ENCODE peak calls at places on chromosomes 4 and X, in five cellular contexts. R is naive thymus-derived CD4-positive, alpha-beta T cell; S is NCI-H510A treated with DMSO at 0.1 percent for 48 hours; Z is Right ventricle myocardium superior; Y is fibroblast of mammary gland. X is an unnamed sample.

GRCh38 chr4:16532240-16532990 is 306.1 kb upstream of the TAPT1 start:
- DNase-seq in R (no peak), S (no peak), Z (no peak), Y (peak), X (no peak)

GRCh38 chr4:170741856-170742255 is 652.1 kb upstream of the AADAT start:
- DNase-seq in Y (peak), Z (no peak), S (no peak), R (no peak), X (no peak)

GRCh38 chrX:87890437-87890836 is 372.8 kb downstream of the KLHL4 start:
- DNase-seq in Y (no peak), S (no peak), Z (no peak), R (no peak), X (no peak)

GRCh38 chr4:151946718-151947117 is 185.9 kb upstream of the GATB start:
- DNase-seq in S (no peak), R (no peak), Y (no peak), Z (no peak), X (no peak)

GRCh38 chrX:100090931-100091330 is 319.1 kb downstream of the PCDH19 start:
- DNase-seq in Y (peak), R (no peak), Z (no peak), S (no peak), X (no peak)

GRCh38 chr4:39452153-39452859 is 6.4 kb downstream of the RPL9 start:
- DNase-seq in R (no peak), Y (no peak), Z (no peak), S (no peak), X (no peak)

GRCh38 chr4:2441393-2442174 is 22.8 kb downstream of the CFAP99 start:
- DNase-seq in Z (peak), R (peak), Y (peak), S (peak), X (peak)

GRCh38 chrX:22800360-22800759 is 199.4 kb upstream of the DDX53 start:
- DNase-seq in S (no peak), Z (no peak), R (no peak), Y (peak), X (no peak)

GRCh38 chr4:112141366-112142138 is 3.7 kb upstream of the FAM241A start:
- DNase-seq in S (no peak), Y (no peak), Z (no peak), R (no peak), X (no peak)

GRCh38 chr4:48129307-48130014 is 4.6 kb downstream of the TXK start:
- DNase-seq in Y (no peak), S (no peak), R (peak), Z (peak), X (no peak)

GRCh38 chr4:140277576-140277975 is 95.9 kb upstream of the SCOC start:
- DNase-seq in Y (no peak), Z (no peak), S (no peak), R (no peak), X (no peak)

GRCh38 chr4:992297-993110 is 700 bp downstream of the SLC26A1 start:
- DNase-seq in Y (no peak), R (no peak), Z (no peak), S (no peak), X (no peak)

GRCh38 chr4:73257995-73258667 is 467 bp downstream of the ANKRD17 start:
- DNase-seq in R (no peak), Z (no peak), Y (peak), S (peak), X (no peak)

GRCh38 chr4:18733956-18734872 is 712.7 kb upstream of the LCORL start:
- DNase-seq in R (no peak), S (no peak), Y (no peak), Z (peak), X (no peak)

GRCh38 chrX:106752101-106752678 is 25.7 kb downstream of the RNF128 start:
- DNase-seq in Y (peak), S (no peak), Z (no peak), R (no peak), X (no peak)

GRCh38 chr4:20544645-20545044 is 155.6 kb upstream of the PACRGL start:
- DNase-seq in R (no peak), Z (no peak), Y (peak), S (peak), X (no peak)

GRCh38 chrX:72201836-72202536 is 20.4 kb downstream of the PIN4 start:
- DNase-seq in R (no peak), Y (peak), Z (no peak), S (no peak), X (no peak)

GRCh38 chr4:157290622-157291021 is 70.1 kb downstream of the GRIA2 start:
- DNase-seq in R (no peak), Y (no peak), S (no peak), Z (no peak), X (no peak)

GRCh38 chrX:83419030-83419792 is 88.9 kb upstream of the POU3F4 start:
- DNase-seq in R (no peak), Z (no peak), Y (no peak), S (no peak), X (no peak)

GRCh38 chr4:180150818-180151217 is 2092.4 kb upstream of the TENM3 start:
- DNase-seq in S (no peak), Y (no peak), Z (no peak), R (no peak), X (no peak)

GRCh38 chrX:82658492-82658891 is 849.6 kb upstream of the POU3F4 start:
- DNase-seq in Y (no peak), R (no peak), S (no peak), Z (no peak), X (no peak)

X was measured in T-helper 9 cell.